ENCODE peak calls at places on chromosomes 11 and 22, in seven cellular contexts. F is ovary, O is kidney, G is IMR-90, E is psoas muscle, X is A549, Y is left lung. J is an unnamed sample. For H3K4me1, the result is how much of the 10 kb centered on the place peaks cover.

GRCh38 chr11:48025983-48026340 is 45.6 kb downstream of the PTPRJ start:
- DNase-seq in F (no peak), O (no peak), G (peak), E (peak), X (no peak), Y (no peak), J (no peak)

GRCh38 chr11:1779034-1779805 is 15.5 kb upstream of the CTSD start:
- DNase-seq in F (no peak), O (no peak), G (no peak), E (no peak), X (no peak), Y (no peak), J (no peak)

GRCh38 chr11:10619281-10619680 is 50.8 kb upstream of the LYVE1 start:
- DNase-seq in F (no peak), O (no peak), G (no peak), E (no peak), X (no peak), Y (no peak), J (no peak)

GRCh38 chr11:1129143-1129665 is 28.5 kb upstream of the MUC5AC start:
- DNase-seq in F (peak), O (peak), G (no peak), E (no peak), X (no peak), Y (no peak), J (no peak)

GRCh38 chr11:118703563-118704106 is 24.2 kb upstream of the TREH start:
- DNase-seq in F (no peak), O (no peak), G (no peak), E (no peak), X (no peak), Y (peak), J (no peak)

GRCh38 chr11:14773755-14774154 is 118.3 kb downstream of the CYP2R1 start:
- DNase-seq in F (no peak), O (no peak), G (peak), E (no peak), X (no peak), Y (no peak), J (no peak)

GRCh38 chr22:49213731-49214352 is 613.8 kb downstream of the BRD1 start:
- DNase-seq in F (peak), O (peak), G (no peak), E (no peak), X (no peak), Y (peak), J (peak)

GRCh38 chr11:116981216-116981887 is 116.9 kb downstream of the SIK3 start:
- DNase-seq in F (no peak), O (no peak), G (no peak), E (no peak), X (no peak), Y (no peak), J (no peak)

GRCh38 chr11:130553306-130553705 is 104.9 kb downstream of the ADAMTS15 start:
- DNase-seq in F (no peak), O (no peak), G (peak), E (no peak), X (no peak), Y (no peak), J (no peak)

GRCh38 chr11:2377511-2378443 is 667 bp downstream of the CD81 start:
- DNase-seq in F (peak), O (peak), G (peak), E (peak), X (peak), Y (peak), J (peak)

GRCh38 chr11:78253797-78254196 is 65.1 kb downstream of the USP35 start:
- DNase-seq in F (no peak), O (no peak), G (peak), E (no peak), X (no peak), Y (no peak), J (no peak)

GRCh38 chr22:46897246-46897623 is 134.8 kb downstream of the TBC1D22A start:
- DNase-seq in F (peak), O (peak), G (no peak), E (no peak), X (no peak), Y (no peak), J (no peak)

GRCh38 chr11:129374081-129374992 is 1.3 kb upstream of the BARX2 start:
- DNase-seq in F (no peak), O (no peak), G (no peak), E (no peak), X (no peak), Y (no peak), J (no peak)

GRCh38 chr11:61752925-61753551 is 602 bp downstream of the MYRF start:
- DNase-seq in F (no peak), O (no peak), G (no peak), E (no peak), X (no peak), Y (no peak), J (no peak)

GRCh38 chr22:30182365-30182764 is 64.2 kb downstream of the LIF start:
- DNase-seq in F (no peak), O (no peak), G (peak), E (no peak), X (no peak), Y (no peak), J (no peak)

GRCh38 chr11:120510406-120511115 is 987 bp upstream of the GRIK4 start:
- DNase-seq in F (no peak), O (no peak), G (no peak), E (peak), X (no peak), Y (no peak), J (peak)

GRCh38 chr11:130775306-130776043 is 140.8 kb downstream of the SNX19 start:
- DNase-seq in F (no peak), O (no peak), G (peak), E (no peak), X (no peak), Y (no peak), J (no peak)

GRCh38 chr11:71279916-71280645 is 27.7 kb upstream of the SHANK2 start:
- DNase-seq in F (no peak), O (no peak), G (no peak), E (no peak), X (no peak), Y (no peak), J (no peak)

GRCh38 chr22:41009222-41009948 is 58.2 kb downstream of the RBX1 start:
- DNase-seq in F (no peak), O (no peak), G (peak), E (no peak), X (no peak), Y (peak), J (peak)

GRCh38 chr11:128738942-128739341 is 45.1 kb downstream of the FLI1 start:
- DNase-seq in F (no peak), O (no peak), G (no peak), E (no peak), X (no peak), Y (no peak), J (no peak)

GRCh38 chr11:85774256-85775097 is 36.5 kb downstream of the SYTL2 start:
- DNase-seq in F (no peak), O (no peak), G (no peak), E (no peak), X (no peak), Y (no peak), J (no peak)

GRCh38 chr11:119533462-119533861 is 110.5 kb upstream of the THY1 start:
- DNase-seq in F (no peak), O (no peak), G (no peak), E (no peak), X (no peak), Y (no peak), J (no peak)

GRCh38 chr11:32884770-32885384 is 7.7 kb upstream of the QSER1 start:
- DNase-seq in F (no peak), O (no peak), G (no peak), E (no peak), X (no peak), Y (no peak), J (no peak)

GRCh38 chr11:104858882-104859735 is 39.2 kb downstream of the CASP12 start:
- DNase-seq in F (no peak), O (no peak), G (no peak), E (no peak), X (no peak), Y (no peak), J (no peak)

GRCh38 chr11:101862410-101863233 is 52.2 kb upstream of the CEP126 start:
- DNase-seq in F (no peak), O (no peak), G (peak), E (no peak), X (peak), Y (no peak), J (no peak)

GRCh38 chr11:26599421-26599820 is 27.4 kb upstream of the MUC15 start:
- DNase-seq in F (no peak), O (no peak), G (no peak), E (no peak), X (no peak), Y (no peak), J (no peak)

GRCh38 chr11:69691449-69691848 is 12.4 kb downstream of the FGF19 start:
- DNase-seq in F (no peak), O (no peak), G (peak), E (no peak), X (no peak), Y (no peak), J (no peak)

GRCh38 chr22:42643632-42644421 is 3.4 kb upstream of the ATP5MGL start:
- DNase-seq in F (no peak), O (no peak), G (no peak), E (no peak), X (no peak), Y (no peak), J (no peak)

GRCh38 chr22:42642801-42643631 is 2.6 kb upstream of the ATP5MGL start:
- DNase-seq in F (no peak), O (no peak), G (no peak), E (no peak), X (no peak), Y (no peak), J (no peak)

GRCh38 chr22:42645341-42645937 is 3.8 kb downstream of the CYB5R3 start:
- DNase-seq in F (no peak), O (no peak), G (no peak), E (peak), X (no peak), Y (no peak), J (peak)

GRCh38 chr22:42645938-42646568 is 3.1 kb downstream of the CYB5R3 start:
- DNase-seq in F (peak), O (no peak), G (no peak), E (no peak), X (no peak), Y (peak), J (no peak)

GRCh38 chr22:42644422-42645340 is 4.3 kb upstream of the ATP5MGL start:
- DNase-seq in F (peak), O (no peak), G (no peak), E (peak), X (no peak), Y (peak), J (peak)
- H3K4me1 ChIP-seq in F (under half), O (half or more), G (under half), E (half or more), X (under half), Y (half or more), J (half or more)

DNA sequence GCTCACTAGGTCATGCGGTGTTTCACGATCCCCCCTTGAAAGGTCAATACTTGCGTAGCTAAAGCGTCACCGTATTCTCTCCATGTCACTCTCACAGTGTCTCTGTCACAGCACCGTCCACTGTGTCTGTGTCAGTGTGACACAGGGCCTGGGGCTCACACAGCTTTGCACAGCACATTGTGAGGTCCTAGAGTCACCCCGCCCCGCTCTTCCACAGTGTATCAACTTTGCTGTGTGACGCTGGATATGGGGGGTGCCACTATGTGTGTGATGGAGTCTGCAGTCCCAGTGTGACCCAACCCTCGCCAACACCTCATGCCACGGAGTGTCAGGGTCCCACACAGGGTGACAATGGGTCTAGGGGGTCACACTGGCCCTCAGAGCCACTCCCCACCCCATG is 583 bp downstream of the P4HA3 start:
- DNase-seq in F (no peak), O (no peak), G (no peak), E (no peak), X (no peak), Y (no peak), J (no peak)
- H3K4me3 ChIP-seq in F (peak), O (peak), G (peak), E (peak), X (peak), Y (peak), J (peak)

GRCh38 chr11:11845066-11845465 is 3.3 kb downstream of the USP47 start:
- DNase-seq in F (no peak), O (no peak), G (no peak), E (no peak), X (no peak), Y (no peak), J (no peak)

GRCh38 chr11:11847082-11847481 is 5.3 kb downstream of the USP47 start:
- DNase-seq in F (no peak), O (no peak), G (no peak), E (no peak), X (no peak), Y (no peak), J (no peak)

GRCh38 chr11:11845551-11845950 is 3.8 kb downstream of the USP47 start:
- DNase-seq in F (no peak), O (no peak), G (peak), E (no peak), X (no peak), Y (no peak), J (no peak)

GRCh38 chr11:11850668-11851067 is 8.9 kb downstream of the USP47 start:
- DNase-seq in F (no peak), O (no peak), G (no peak), E (no peak), X (no peak), Y (no peak), J (no peak)

DNA sequence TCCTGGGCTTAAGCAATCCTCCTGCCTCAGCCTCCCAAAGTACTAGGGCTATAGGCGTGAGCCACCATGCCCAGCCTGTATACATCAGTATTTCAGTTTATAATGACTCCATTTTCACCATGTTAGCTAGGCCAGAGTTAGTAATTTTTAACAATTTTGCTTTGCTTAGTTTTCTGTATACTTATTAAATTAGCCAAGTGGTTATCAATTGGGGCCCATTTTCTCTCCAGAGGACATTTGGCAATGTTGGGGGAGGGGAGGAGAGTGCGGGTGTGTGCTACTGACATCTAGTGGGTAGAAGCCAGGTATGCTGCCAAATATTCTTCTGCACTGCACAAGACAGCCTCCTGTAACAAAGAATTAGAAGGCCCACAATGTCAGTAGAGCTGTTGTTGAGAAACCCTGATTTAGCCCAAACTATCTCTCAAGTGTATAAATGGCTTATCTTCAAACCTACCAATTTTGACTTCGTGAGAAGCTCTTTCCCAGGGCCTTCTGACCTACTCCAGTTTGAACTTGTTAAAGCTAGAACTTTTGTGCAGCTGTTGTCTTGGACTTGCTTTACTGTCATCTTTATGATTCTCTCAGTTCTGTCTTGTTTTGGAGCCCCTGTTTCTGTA is 7.5 kb downstream of the USP47 start:
- DNase-seq in F (no peak), O (no peak), G (peak), E (peak), X (peak), Y (peak), J (peak)
- TF ChIP-seq CTCF in F (no peak), O (peak), G (peak), E (peak), X (peak), Y (peak), J (peak)

GRCh38 chr22:24067587-24068376 is 56.7 kb downstream of the CABIN1 start:
- DNase-seq in F (no peak), O (peak), G (no peak), E (no peak), X (no peak), Y (no peak), J (no peak)

GRCh38 chr22:24068717-24069116 is 57.6 kb downstream of the CABIN1 start:
- DNase-seq in F (peak), O (no peak), G (no peak), E (no peak), X (no peak), Y (no peak), J (no peak)

GRCh38 chr22:24070553-24070952 is 59.4 kb downstream of the CABIN1 start:
- DNase-seq in F (no peak), O (no peak), G (no peak), E (no peak), X (no peak), Y (no peak), J (no peak)

GRCh38 chr22:24068377-24068680 is 57.2 kb downstream of the CABIN1 start:
- DNase-seq in F (no peak), O (no peak), G (no peak), E (no peak), X (no peak), Y (no peak), J (no peak)

DNA sequence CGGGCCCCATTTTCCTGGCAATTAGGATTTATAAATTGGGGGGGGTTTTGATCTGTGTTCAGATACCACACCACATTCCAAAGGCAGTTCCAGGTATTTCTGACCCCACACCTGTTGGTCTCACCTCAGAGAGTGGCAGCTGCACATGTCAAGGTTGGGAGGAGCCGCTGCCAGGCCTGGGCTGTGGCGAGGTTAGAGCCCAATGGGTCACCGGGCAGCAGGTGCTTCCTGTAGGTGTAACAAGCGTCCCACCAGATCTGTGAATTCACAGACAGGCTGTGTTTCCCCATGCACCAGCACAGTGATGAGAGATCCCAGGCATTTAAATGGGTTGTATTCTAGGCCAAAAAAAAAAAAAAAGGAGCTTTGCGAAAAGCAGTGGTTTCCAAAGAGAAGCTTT is 58.6 kb downstream of the CABIN1 start:
- DNase-seq in F (no peak), O (no peak), G (no peak), E (no peak), X (no peak), Y (no peak), J (no peak)
- H3K4me1 ChIP-seq in F (under half), O (under half), G (under half), E (under half), X (under half), Y (under half), J (under half)

GRCh38 chr11:43578346-43579170 is 102.0 kb upstream of the HSD17B12 start:
- DNase-seq in F (no peak), O (no peak), G (peak), E (no peak), X (no peak), Y (no peak), J (no peak)

GRCh38 chr11:43579171-43579918 is 101.2 kb upstream of the HSD17B12 start:
- DNase-seq in F (no peak), O (peak), G (peak), E (no peak), X (peak), Y (no peak), J (no peak)

GRCh38 chr11:43581370-43582023 is 99.0 kb upstream of the HSD17B12 start:
- DNase-seq in F (no peak), O (peak), G (no peak), E (no peak), X (no peak), Y (no peak), J (no peak)

GRCh38 chr11:43580735-43581369 is 99.7 kb upstream of the HSD17B12 start:
- DNase-seq in F (no peak), O (peak), G (peak), E (no peak), X (no peak), Y (no peak), J (no peak)

DNA sequence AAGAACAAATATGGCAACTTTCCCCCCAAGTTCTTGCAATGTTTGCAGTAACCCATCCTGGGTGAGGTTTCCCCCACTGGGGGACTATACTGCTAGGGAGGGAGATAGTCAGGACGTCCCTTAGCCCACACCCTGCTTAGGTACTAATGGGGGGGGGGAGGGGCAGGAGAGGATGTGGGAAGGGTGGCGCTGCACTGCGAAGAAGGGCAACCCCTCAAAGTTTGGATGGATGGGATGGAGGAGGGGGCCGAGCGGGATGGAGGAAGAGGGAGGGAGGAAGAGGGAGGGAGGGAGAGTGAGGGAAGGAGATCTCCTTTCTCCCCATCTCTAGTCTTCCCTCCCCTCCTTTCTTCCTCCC is 100.6 kb upstream of the HSD17B12 start:
- DNase-seq in F (no peak), O (no peak), G (no peak), E (no peak), X (no peak), Y (no peak), J (no peak)
- H3K4me3 ChIP-seq in F (peak), O (peak), G (peak), E (peak), X (peak), Y (peak), J (peak)

GRCh38 chr22:25774575-25775026 is 32.6 kb downstream of the MYO18B start:
- DNase-seq in F (no peak), O (no peak), G (no peak), E (peak), X (no peak), Y (no peak), J (no peak)
- TF ChIP-seq CTCF in F (no peak), O (no peak), G (peak), E (peak), X (peak), Y (no peak), J (no peak)

GRCh38 chr22:26632422-26633155 is 10.8 kb downstream of the CRYBA4 start:
- DNase-seq in F (no peak), O (no peak), G (no peak), E (no peak), X (no peak), Y (no peak), J (no peak)

GRCh38 chr22:26634189-26634588 is 12.4 kb downstream of the CRYBA4 start:
- DNase-seq in F (no peak), O (no peak), G (no peak), E (no peak), X (no peak), Y (no peak), J (no peak)

GRCh38 chr22:26635117-26635516 is 13.4 kb downstream of the CRYBA4 start:
- DNase-seq in F (no peak), O (no peak), G (no peak), E (no peak), X (no peak), Y (no peak), J (no peak)

GRCh38 chr22:26631282-26631681 is 9.5 kb downstream of the CRYBA4 start:
- DNase-seq in F (no peak), O (no peak), G (no peak), E (no peak), X (no peak), Y (no peak), J (no peak)

DNA sequence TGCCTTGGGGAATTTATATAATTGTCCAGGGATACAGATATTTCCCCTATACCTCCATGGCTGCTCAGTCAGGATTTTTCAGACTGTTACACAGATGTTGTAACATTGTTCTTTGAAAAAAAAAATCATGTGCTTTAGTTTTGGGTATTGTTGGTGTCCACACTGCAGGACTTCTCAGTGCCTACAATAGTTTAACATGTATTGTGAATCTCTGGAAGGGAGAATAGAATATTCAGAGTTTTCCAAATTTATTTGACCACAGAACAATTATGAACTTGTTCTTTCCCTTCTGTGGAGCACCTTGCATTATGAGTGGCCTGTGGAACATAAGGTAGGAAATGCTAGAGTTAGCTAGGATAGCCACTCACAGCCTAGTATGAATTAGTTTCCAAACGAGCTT is 14.5 kb downstream of the CRYBA4 start:
- DNase-seq in F (no peak), O (no peak), G (no peak), E (no peak), X (no peak), Y (no peak), J (no peak)
- H3K4me1 ChIP-seq in F (under half), O (under half), G (under half), E (under half), X (under half), Y (under half), J (under half)